ENCODE peak calls at places on chromosomes 1 and 21, in four cellular contexts. H is foreskin fibroblast, Q is left ventricle myocardium inferior, A is spleen. Y is an unnamed sample.

GRCh38 chr1:204472660-204473059 is 21.9 kb downstream of the PIK3C2B start:
- DNase-seq in H (no peak), Q (no peak), A (no peak), Y (no peak)

GRCh38 chr1:25003457-25004190 is 73.5 kb upstream of the RUNX3 start:
- DNase-seq in H (no peak), Q (no peak), A (no peak), Y (peak)

GRCh38 chr1:147919881-147920280 is 8.3 kb upstream of the GPR89B start:
- DNase-seq in H (no peak), Q (no peak), A (no peak), Y (no peak)

GRCh38 chr1:221759436-221759835 is 17.5 kb upstream of the DUSP10 start:
- DNase-seq in H (peak), Q (no peak), A (no peak), Y (peak)

GRCh38 chr1:93758842-93759515 is 77.3 kb upstream of the BCAR3 start:
- DNase-seq in H (peak), Q (no peak), A (peak), Y (peak)

GRCh38 chr21:43619856-43620255 is 39.4 kb downstream of the HSF2BP start:
- DNase-seq in H (no peak), Q (no peak), A (no peak), Y (no peak)

GRCh38 chr21:45959182-45959581 is 22.4 kb upstream of the COL6A1 start:
- DNase-seq in H (no peak), Q (no peak), A (no peak), Y (no peak)

GRCh38 chr1:228265167-228265566 is 57.3 kb downstream of the OBSCN start:
- DNase-seq in H (no peak), Q (no peak), A (no peak), Y (peak)

GRCh38 chr1:174232761-174233160 is 73.4 kb downstream of the RABGAP1L start:
- DNase-seq in H (no peak), Q (no peak), A (no peak), Y (no peak)

GRCh38 chr1:11479375-11479979 is 522 bp downstream of the DISP3 start:
- DNase-seq in H (no peak), Q (no peak), A (no peak), Y (no peak)

GRCh38 chr1:1535989-1536937 is 4.2 kb downstream of the TMEM240 start:
- DNase-seq in H (no peak), Q (no peak), A (no peak), Y (no peak)

GRCh38 chr21:26794597-26795397 is 50.4 kb downstream of the ADAMTS1 start:
- DNase-seq in H (no peak), Q (no peak), A (no peak), Y (peak)

GRCh38 chr1:161274874-161275273 is 16.3 kb downstream of the PCP4L1 start:
- DNase-seq in H (no peak), Q (no peak), A (no peak), Y (no peak)

GRCh38 chr1:9825101-9826074 is 1.6 kb upstream of the CLSTN1 start:
- DNase-seq in H (peak), Q (peak), A (peak), Y (peak)

GRCh38 chr1:109011335-109011734 is 30.6 kb downstream of the WDR47 start:
- DNase-seq in H (no peak), Q (no peak), A (no peak), Y (no peak)

GRCh38 chr1:24205701-24206464 is 18.8 kb upstream of the IFNLR1 start:
- DNase-seq in H (no peak), Q (no peak), A (no peak), Y (no peak)

GRCh38 chr1:109636201-109636952 is 16.7 kb downstream of the AMPD2 start:
- DNase-seq in H (no peak), Q (no peak), A (no peak), Y (peak)

GRCh38 chr1:70978623-70979022 is 69.0 kb downstream of the PTGER3 start:
- DNase-seq in H (no peak), Q (no peak), A (no peak), Y (no peak)

GRCh38 chr21:26587621-26588260 is 14.7 kb upstream of the CYYR1 start:
- DNase-seq in H (peak), Q (no peak), A (no peak), Y (peak)

GRCh38 chr1:208159542-208160258 is 84.5 kb downstream of the PLXNA2 start:
- DNase-seq in H (peak), Q (no peak), A (no peak), Y (peak)

GRCh38 chr1:110555807-110556470 is 37.0 kb upstream of the KCNA10 start:
- DNase-seq in H (no peak), Q (peak), A (no peak), Y (peak)

GRCh38 chr1:170166518-170167180 is 20.9 kb downstream of the NTMT2 start:
- DNase-seq in H (no peak), Q (no peak), A (no peak), Y (no peak)

DNA sequence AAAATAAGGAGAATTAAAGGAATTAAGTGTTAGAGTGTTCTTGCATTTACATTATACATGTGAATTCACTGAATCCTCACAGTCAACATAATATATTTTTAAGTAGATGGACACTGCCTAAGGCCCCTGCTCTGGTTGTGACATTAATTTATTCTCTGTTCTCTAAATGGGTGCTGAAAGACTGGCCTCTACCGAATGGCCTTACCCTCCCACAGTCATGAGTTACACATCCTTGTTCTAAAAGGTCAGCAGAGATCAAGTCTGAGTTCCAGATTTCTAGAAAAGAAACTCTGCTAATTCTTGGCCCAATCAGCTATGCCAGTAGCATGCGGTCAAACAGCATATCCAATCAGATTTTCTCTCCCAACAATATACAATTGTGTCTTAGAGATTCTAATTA is 193.2 kb downstream of the TM2D1 start:
- DNase-seq in H (no peak), Q (no peak), A (no peak), Y (no peak)
- TF ChIP-seq CTCF in H (no peak), Q (no peak), A (no peak), Y (no peak)

GRCh38 chr21:31363720-31364119 is 19.7 kb upstream of the TIAM1 start:
- DNase-seq in H (no peak), Q (no peak), A (no peak), Y (no peak)
- H3K4me3 ChIP-seq in H (no peak), Q (no peak), A (no peak), Y (no peak)

GRCh38 chr1:108007070-108007469 is 42.1 kb upstream of the VAV3 start:
- DNase-seq in H (no peak), Q (no peak), A (no peak), Y (no peak)
- TF ChIP-seq CTCF in H (no peak), Q (no peak), A (no peak), Y (no peak)

DNA sequence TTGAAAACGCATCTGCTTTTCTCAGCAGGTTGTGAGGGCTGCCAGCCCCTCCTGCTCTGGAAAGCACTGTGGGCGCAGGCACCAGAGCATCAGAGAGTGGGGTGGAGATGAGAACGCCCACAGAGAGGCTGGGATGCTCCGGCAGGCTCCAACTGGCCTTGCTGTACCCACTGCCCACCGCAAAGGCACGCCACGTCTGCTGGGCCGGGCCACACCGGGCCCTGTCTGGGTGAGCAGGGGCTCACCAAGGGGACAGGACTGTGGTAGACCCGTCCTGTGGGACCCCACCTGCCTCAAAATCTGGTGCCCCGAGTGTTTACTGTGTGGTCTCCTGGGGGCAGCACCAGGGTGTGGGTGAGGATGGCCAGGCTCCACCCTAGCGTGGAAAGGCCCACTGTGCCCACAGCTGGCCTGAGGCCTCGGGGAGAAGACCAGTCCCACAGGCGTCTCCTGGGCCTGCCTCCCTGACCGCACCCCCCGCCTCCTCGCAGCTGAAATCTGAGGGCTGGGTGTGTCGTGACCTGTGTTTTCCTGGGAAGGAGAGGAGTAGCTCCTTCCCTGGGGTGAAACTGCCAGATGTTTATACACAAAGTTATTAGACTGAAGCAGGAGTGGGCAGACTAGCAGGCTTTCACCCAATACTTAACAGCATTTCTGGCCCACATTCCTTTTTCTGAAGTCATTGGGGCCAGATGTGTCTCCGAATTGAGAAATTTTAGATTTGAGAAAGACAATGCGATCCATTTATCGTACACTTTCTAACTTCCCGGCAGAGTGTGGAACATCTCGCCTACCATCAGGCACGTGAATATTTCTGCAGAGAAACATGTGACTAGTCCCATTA is 53.8 kb downstream of the STUM start:
- DNase-seq in H (peak), Q (peak), A (peak), Y (peak)
- H3K4me3 ChIP-seq in H (peak), Q (peak), A (no peak), Y (no peak)

DNA sequence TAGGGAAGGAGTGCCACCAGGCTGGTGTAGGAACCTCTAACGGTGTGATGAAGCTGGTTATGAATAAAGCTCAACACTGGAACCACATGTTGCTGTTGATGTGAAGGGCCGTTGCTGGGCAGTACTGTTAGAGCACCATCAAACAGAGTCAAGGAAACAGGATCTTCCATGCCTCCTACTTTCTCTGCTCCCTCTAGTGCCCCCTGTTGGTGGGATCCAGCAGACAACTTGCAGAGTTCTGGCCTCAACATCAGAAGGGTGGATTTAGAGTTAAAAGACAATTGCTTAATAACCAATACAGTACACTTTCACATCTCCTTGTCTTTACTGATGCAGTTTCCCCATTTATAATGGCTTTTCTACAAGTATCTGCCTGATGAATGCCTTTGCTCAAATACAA is 336.4 kb downstream of the NTNG1 start:
- DNase-seq in H (no peak), Q (no peak), A (no peak), Y (no peak)
- TF ChIP-seq CTCF in H (no peak), Q (no peak), A (no peak), Y (no peak)

DNA sequence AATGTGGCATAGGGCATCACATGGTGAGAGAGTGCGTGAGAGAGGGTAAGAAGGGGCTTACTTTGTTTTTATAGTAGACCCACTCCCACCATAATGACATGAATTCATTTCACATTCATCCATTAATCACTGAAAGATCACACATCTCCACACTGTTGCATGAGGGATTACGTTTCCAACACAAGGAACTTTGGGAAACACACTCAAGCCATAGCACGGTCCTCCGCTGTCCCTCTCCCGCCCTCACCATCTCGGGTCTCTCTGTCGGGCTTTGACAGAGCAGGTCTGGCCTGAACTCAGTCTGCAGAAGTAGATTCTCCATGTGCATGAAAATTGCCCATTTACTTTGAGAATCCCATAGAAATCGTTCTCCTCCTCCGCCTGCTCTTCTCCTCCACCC is 312.2 kb downstream of the MATN1 start:
- DNase-seq in H (no peak), Q (no peak), A (no peak), Y (no peak)
- H3K4me3 ChIP-seq in H (no peak), Q (no peak), A (no peak), Y (no peak)